ENCODE peak calls at places on chromosomes 5 and 9, in four cellular contexts. T is activated naive CD8-positive, alpha-beta T cell treated with anti-CD3 and anti-CD28 coated beads, Interleukin-2, amount 50 U/mL, for 24 hours; G is T-cell; H is cardiac septum. C is an unnamed sample.

GRCh38 chr9:100587375-100587774 is 9.5 kb downstream of the CAVIN4 start:
- DNase-seq in T (no peak), G (no peak), H (no peak), C (no peak)

GRCh38 chr9:101449071-101449721 is 13.6 kb upstream of the ALDOB start:
- DNase-seq in T (peak), G (peak), H (peak), C (peak)

GRCh38 chr9:128438343-128439109 is 17.3 kb upstream of the ODF2 start:
- DNase-seq in T (peak), G (peak), H (peak), C (no peak)

GRCh38 chr9:27382308-27382707 is 85.4 kb upstream of the EQTN start:
- DNase-seq in T (no peak), G (no peak), H (no peak), C (no peak)

GRCh38 chr9:128091144-128091543 is 23.1 kb downstream of the SLC25A25 start:
- DNase-seq in T (no peak), G (no peak), H (no peak), C (no peak)

GRCh38 chr5:39447968-39448367 is 23.2 kb upstream of the DAB2 start:
- DNase-seq in T (no peak), G (no peak), H (no peak), C (no peak)

GRCh38 chr5:109721741-109722140 is 32.0 kb downstream of the MAN2A1 start:
- DNase-seq in T (no peak), G (no peak), H (no peak), C (no peak)

GRCh38 chr9:76757274-76757673 is 7.0 kb upstream of the PCA3 start:
- DNase-seq in T (no peak), G (no peak), H (no peak), C (no peak)

GRCh38 chr5:50292735-50293394 is 148.2 kb downstream of the EMB start:
- DNase-seq in T (no peak), G (no peak), H (no peak), C (no peak)

GRCh38 chr5:171692936-171693335 is 92.7 kb upstream of the SMIM23 start:
- DNase-seq in T (no peak), G (no peak), H (no peak), C (no peak)

C was measured in RWPE2.